ENCODE peak calls at places on chromosomes 12 and 14, in four cellular contexts. X is heart left ventricle, G is stomach, H is IMR-90. Y is an unnamed sample.

GRCh38 chr12:28780096-28780495 is 369.0 kb upstream of the FAR2 start:
- DNase-seq in X (no peak), H (peak; percentile 81), G (no peak), Y (no peak)

GRCh38 chr12:39240573-39240972 is 202.3 kb downstream of the KIF21A start:
- DNase-seq in H (no peak), X (no peak), G (no peak), Y (no peak)

GRCh38 chr12:55830601-55831406 is 1.4 kb upstream of the DNAJC14 start:
- DNase-seq in G (peak; percentile 67), H (peak; percentile 56), X (peak; percentile 84), Y (peak; percentile 29)

GRCh38 chr12:131620520-131620919 is 90.4 kb upstream of the SFSWAP start:
- DNase-seq in G (no peak), H (no peak), X (no peak), Y (no peak)

GRCh38 chr12:65882504-65882903 is 58.2 kb downstream of the HMGA2 start:
- DNase-seq in H (no peak), G (no peak), X (no peak), Y (no peak)

GRCh38 chr12:126762150-126762549 is 1504.8 kb upstream of the TMEM132C start:
- DNase-seq in G (no peak), X (no peak), H (no peak), Y (no peak)

GRCh38 chr14:92507174-92507768 is 6.3 kb upstream of the RIN3 start:
- DNase-seq in X (no peak), G (no peak), H (no peak), Y (no peak)

GRCh38 chr12:98418357-98419075 is 96.9 kb upstream of the TMPO start:
- DNase-seq in H (peak; percentile 93), X (peak; percentile 84), G (peak; percentile 92), Y (peak; percentile 29)

GRCh38 chr14:73457050-73457934 is 1.1 kb downstream of the NUMB start:
- DNase-seq in H (peak; percentile 33), G (peak; percentile 45), X (peak; percentile 76), Y (no peak)

GRCh38 chr14:32530800-32531199 is 201.7 kb downstream of the AKAP6 start:
- DNase-seq in G (no peak), X (no peak), H (no peak), Y (no peak)

GRCh38 chr12:54033980-54034783 is 1.3 kb downstream of the HOXC5 start:
- DNase-seq in X (no peak), H (no peak), G (no peak), Y (no peak)
- H3K4me3 ChIP-seq in X (peak overlapping the region; percentile 39), H (no peak overlapping the region), G (peak overlapping the region; percentile 64), Y (peak overlapping the region; percentile 85)

GRCh38 chr12:64595863-64596793 is 14.2 kb upstream of the RASSF3 start:
- DNase-seq in H (no peak), X (no peak), G (no peak), Y (no peak)
- H3K4me1 ChIP-seq in H (no peaks in the 10 kb centered on the region), X (no peaks in the 10 kb centered on the region), G (no peaks in the 10 kb centered on the region), Y (no peaks in the 10 kb centered on the region)

GRCh38 chr12:7923241-7924236 is 12.4 kb downstream of the SLC2A3 start:
- DNase-seq in G (no peak), H (no peak), X (no peak), Y (no peak)
- TF ChIP-seq POLR2A in G (no peak), H (no peak), X (no peak), Y (no peak)

GRCh38 chr12:630656-631632 is 32.3 kb downstream of the NINJ2 start:
- DNase-seq in G (peak; percentile 72), H (no peak), X (peak; percentile 91), Y (peak; percentile 33)
- H3K4me3 ChIP-seq in G (peak overlapping the region; percentile 38), H (no peak overlapping the region), X (peak overlapping the region; percentile 41), Y (no peak overlapping the region)

DNA sequence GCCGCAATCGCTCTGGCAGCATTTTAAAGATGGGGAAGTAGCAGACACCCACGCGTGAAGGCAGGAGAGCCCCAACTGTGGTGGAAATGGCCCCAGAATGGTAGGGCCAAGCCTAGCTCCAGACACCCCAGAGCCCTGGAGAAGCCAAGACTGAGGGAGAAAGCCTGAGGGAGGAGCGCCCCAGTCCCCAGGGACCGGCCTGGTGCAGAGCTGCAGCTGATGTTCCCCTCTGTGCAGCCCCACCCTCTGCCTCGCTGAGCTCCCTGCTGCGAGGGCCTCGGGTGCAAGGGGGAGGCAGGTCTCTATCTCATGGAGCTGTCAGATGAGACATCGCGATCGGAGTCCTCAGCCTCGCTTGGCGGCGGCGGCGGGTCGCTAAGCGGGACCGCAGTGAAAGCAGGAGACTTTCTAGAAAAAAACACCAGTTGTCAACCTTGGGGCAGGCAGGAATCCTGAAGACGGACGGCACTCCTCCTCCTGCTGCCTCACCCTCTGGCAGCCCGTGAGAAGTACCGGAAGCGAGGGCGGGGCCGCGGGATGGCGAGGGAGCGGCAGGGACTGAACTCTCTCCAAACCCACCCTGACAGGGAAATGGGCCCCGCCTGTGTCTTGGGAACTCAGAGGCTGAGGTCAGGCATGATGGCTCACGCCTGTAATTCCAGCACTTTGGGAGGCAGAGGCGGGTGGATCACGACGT is 6.0 kb downstream of the GAPDH start:
- DNase-seq in H (peak; percentile 93), G (peak; percentile 78), X (peak; percentile 91), Y (peak; percentile 89)
- H3K4me1 ChIP-seq in H (peaks cover 11% of the 10 kb centered on the region), G (peaks cover 48% of the 10 kb centered on the region), X (peaks cover 37% of the 10 kb centered on the region), Y (peaks cover 34% of the 10 kb centered on the region)

DNA sequence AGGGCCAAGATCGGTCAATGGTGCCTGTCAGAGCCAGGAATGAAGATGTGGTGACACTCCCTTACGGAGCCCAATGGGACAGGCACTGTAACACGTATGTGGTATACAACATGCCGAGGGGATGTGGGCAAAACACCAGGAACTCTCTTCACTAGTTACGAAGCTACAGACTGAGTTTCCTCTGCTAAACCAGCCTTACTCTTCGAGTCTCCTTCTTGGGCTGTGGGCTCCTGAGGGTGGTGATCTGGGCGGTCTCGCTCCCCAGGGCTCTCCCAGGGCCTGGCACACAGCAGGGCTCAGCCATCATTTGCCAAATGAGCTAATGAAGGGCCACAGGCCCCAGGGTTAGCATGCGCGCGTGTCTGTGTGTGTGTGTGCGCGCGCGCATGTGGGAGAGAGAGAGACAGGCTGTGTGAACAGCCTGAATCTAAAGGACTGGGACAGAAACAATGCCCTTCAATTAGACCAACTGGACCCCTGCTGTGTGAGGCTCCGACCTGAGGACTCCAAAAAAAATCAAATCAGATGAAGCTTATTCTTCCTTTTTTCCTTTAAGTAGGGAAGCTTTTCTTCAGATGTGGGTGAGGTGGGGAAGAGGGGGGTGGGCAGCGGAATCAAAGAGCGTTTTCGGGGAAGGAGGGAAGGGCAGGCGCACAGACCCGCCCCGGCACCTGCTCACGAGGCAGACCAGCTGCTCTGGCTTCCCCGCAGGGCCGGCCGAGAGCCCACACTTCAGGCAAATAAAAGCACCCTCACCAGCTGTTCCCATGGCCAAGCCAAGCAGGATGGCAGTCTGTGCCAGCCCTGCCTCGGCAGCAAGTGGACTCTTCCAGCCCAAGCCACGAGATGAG is 42.5 kb downstream of the CCDC88C start:
- DNase-seq in X (peak; percentile 49), H (no peak), G (peak; percentile 76), Y (no peak)
- TF ChIP-seq POLR2A in X (no peak), H (no peak), G (no peak), Y (no peak)

GRCh38 chr12:116592731-116593130 is 33.5 kb downstream of the MAP1LC3B2 start:
- DNase-seq in H (no peak), G (no peak), X (no peak), Y (no peak)
- H3K4me3 ChIP-seq in H (no peak overlapping the region), G (no peak overlapping the region), X (no peak overlapping the region), Y (no peak overlapping the region)

GRCh38 chr14:102867826-102868580 is 54.5 kb upstream of the AMN start:
- DNase-seq in G (no peak), H (no peak), X (no peak), Y (no peak)
- H3K4me1 ChIP-seq in G (no peaks in the 10 kb centered on the region), H (no peaks in the 10 kb centered on the region), X (no peaks in the 10 kb centered on the region), Y (no peaks in the 10 kb centered on the region)

DNA sequence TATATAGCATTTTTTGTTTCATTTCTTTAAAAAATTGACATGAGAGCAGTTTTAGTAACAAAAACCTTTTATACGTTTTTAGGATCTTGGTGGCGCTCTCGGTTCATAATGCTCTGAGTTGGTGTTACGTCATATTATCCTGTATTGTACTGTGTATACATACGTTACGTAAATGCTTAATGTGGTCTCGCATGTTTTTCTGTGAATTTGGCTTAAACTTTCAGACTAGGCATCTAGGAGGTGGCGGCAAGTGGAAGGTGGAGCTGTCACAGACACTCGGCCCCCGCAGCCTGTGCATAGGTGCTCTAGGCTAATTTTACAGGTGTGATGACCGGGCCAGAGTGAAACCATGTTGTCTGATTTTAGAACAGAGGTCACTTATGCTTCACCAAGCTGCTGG is 60.0 kb downstream of the PPP2R5C start:
- DNase-seq in X (no peak), H (no peak), G (no peak), Y (no peak)
- TF ChIP-seq POLR2A in X (no peak), H (no peak), G (no peak), Y (no peak)

DNA sequence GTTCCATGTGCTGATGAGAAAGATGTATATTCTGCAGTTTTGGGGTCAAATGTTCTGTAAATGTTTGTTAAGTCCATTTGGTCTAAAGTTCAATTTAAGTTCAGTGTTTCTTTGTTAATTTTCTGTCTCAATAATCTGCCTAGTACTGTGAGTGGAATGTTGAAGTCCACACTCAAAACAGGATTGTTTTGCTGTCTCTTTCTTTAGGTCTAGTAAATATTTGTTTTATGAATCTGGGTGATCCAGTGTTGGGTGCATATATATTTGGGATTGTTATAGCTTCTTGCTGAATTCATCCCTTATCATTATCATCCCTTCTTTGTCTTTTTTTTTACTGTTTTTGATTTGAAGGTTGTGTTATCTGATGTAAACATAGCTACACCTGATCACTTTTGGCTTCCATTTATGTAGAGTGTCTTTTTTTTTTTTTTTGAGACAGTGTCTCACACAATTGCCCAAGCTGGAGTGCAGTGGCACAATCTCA is 26.0 kb upstream of the PRPF39 start:
- DNase-seq in G (no peak), H (no peak), X (no peak), Y (no peak)
- H3K4me3 ChIP-seq in G (no peak overlapping the region), H (no peak overlapping the region), X (no peak overlapping the region), Y (no peak overlapping the region)

Y was measured in gastrocnemius medialis.